ENCODE peak calls at places on chromosomes 6 and 20, in eight cellular contexts. O is choroid plexus epithelial cell; C is fibroblast of lung; P is GM12865; E is GM20000; Y is GM03348; H is activated CD4-positive, alpha-beta T cell treated with anti-CD3 and anti-CD28 coated beads, Interleukin-2, amount 50 U/mL, for 1 hour; I is germinal center. M is an unnamed sample.

GRCh38 chr6:161056451-161056850 is 64.9 kb downstream of the MAP3K4 start:
- DNase-seq in C (no peak), H (no peak), Y (no peak), I (no peak), O (no peak), E (no peak), P (peak), M (no peak)

GRCh38 chr6:32972353-32973143 is 4.2 kb downstream of the BRD2 start:
- DNase-seq in P (peak), C (no peak), O (no peak), E (no peak), H (peak), I (no peak), Y (no peak), M (peak)

GRCh38 chr6:35496036-35496850 is 636 bp downstream of the TEAD3 start:
- DNase-seq in Y (peak), P (no peak), O (no peak), H (no peak), I (no peak), C (no peak), E (no peak), M (peak)

GRCh38 chr6:164247106-164247505 is 832.6 kb downstream of the QKI start:
- DNase-seq in H (no peak), P (no peak), Y (peak), O (no peak), I (no peak), C (no peak), E (no peak), M (peak)

GRCh38 chr6:104527761-104528415 is 331.8 kb downstream of the HACE1 start:
- DNase-seq in C (peak), Y (peak), O (peak), I (no peak), P (peak), H (no peak), E (no peak), M (no peak)

GRCh38 chr20:11919046-11919445 is 1.4 kb downstream of the BTBD3 start:
- DNase-seq in P (no peak), O (peak), H (no peak), I (no peak), Y (no peak), E (no peak), C (peak), M (peak)

GRCh38 chr6:136736281-136736960 is 55.9 kb downstream of the MAP3K5 start:
- DNase-seq in O (no peak), H (no peak), E (no peak), Y (no peak), C (no peak), I (no peak), P (no peak), M (no peak)

GRCh38 chr6:35810831-35811698 is 5.9 kb downstream of the LHFPL5 start:
- DNase-seq in O (peak), P (no peak), C (peak), H (no peak), Y (no peak), E (no peak), I (no peak), M (peak)

GRCh38 chr6:93784794-93785757 is 365.7 kb upstream of the EPHA7 start:
- DNase-seq in P (no peak), E (no peak), O (peak), Y (peak), I (no peak), H (no peak), C (peak), M (peak)

GRCh38 chr20:52937701-52938100 is 34.5 kb upstream of the TSHZ2 start:
- DNase-seq in I (no peak), C (no peak), Y (no peak), P (peak), O (peak), H (no peak), E (no peak), M (no peak)

GRCh38 chr6:111922454-111923297 is 49.4 kb upstream of the FYN start:
- DNase-seq in Y (peak), E (no peak), I (no peak), C (peak), O (peak), P (no peak), H (no peak), M (peak)

GRCh38 chr6:14117158-14118090 is at the start of gene CD83:
- DNase-seq in H (peak), E (peak), C (peak), O (peak), Y (peak), P (peak), I (peak), M (peak)

GRCh38 chr6:131952886-131953509 is 1.8 kb upstream of the CCN2 start:
- DNase-seq in H (no peak), I (no peak), Y (no peak), C (no peak), E (no peak), P (no peak), O (no peak), M (no peak)

GRCh38 chr6:71444222-71444621 is 155.6 kb downstream of the OGFRL1 start:
- DNase-seq in E (no peak), H (no peak), C (no peak), P (no peak), Y (no peak), I (no peak), O (peak), M (peak)